ENCODE peak calls at places on chromosomes 3 and 15, in five cellular contexts. One of them, this sample, is unnamed.

GRCh38 chr3:127772273-127772672 is 50.0 kb downstream of the MGLL start:
- DNase-seq in A549: no peak
- DNase-seq in HepG2: no peak
- DNase-seq in K562: no peak
- DNase-seq in GM12878: no peak
- DNase-seq in this sample: no peak

GRCh38 chr15:63331456-63331855 is 50.2 kb downstream of the CA12 start:
- DNase-seq in A549: no peak
- DNase-seq in HepG2: no peak
- DNase-seq in K562: peak; percentile 24
- DNase-seq in GM12878: no peak
- DNase-seq in this sample: no peak

GRCh38 chr15:73858062-73858461 is 15.3 kb upstream of the TBC1D21 start:
- DNase-seq in A549: no peak
- DNase-seq in HepG2: no peak
- DNase-seq in K562: peak; percentile 43
- DNase-seq in GM12878: no peak
- DNase-seq in this sample: no peak

GRCh38 chr15:92277776-92278175 is 115.9 kb upstream of the ST8SIA2 start:
- DNase-seq in A549: peak; percentile 42
- DNase-seq in HepG2: no peak
- DNase-seq in K562: no peak
- DNase-seq in GM12878: no peak
- DNase-seq in this sample: peak; percentile 50

GRCh38 chr3:170356596-170357175 is 829 bp upstream of the SKIL start:
- DNase-seq in A549: peak; percentile 62
- DNase-seq in HepG2: peak; percentile 83
- DNase-seq in K562: peak; percentile 93
- DNase-seq in GM12878: no peak
- DNase-seq in this sample: no peak

GRCh38 chr15:82680200-82681102 is 29.2 kb downstream of the AP3B2 start:
- DNase-seq in A549: peak; percentile 67
- DNase-seq in HepG2: no peak
- DNase-seq in K562: peak; percentile 92
- DNase-seq in GM12878: no peak
- DNase-seq in this sample: peak; percentile 77

GRCh38 chr3:115478359-115478758 is 145.0 kb upstream of the GAP43 start:
- DNase-seq in A549: no peak
- DNase-seq in HepG2: no peak
- DNase-seq in K562: no peak
- DNase-seq in GM12878: no peak
- DNase-seq in this sample: no peak

GRCh38 chr3:49600781-49601180 is 46.5 kb downstream of the BSN start:
- DNase-seq in A549: no peak
- DNase-seq in HepG2: no peak
- DNase-seq in K562: no peak
- DNase-seq in GM12878: no peak
- DNase-seq in this sample: no peak

GRCh38 chr15:60397772-60398445 is at the start of gene ANXA2:
- DNase-seq in A549: peak; percentile 84
- DNase-seq in HepG2: no peak
- DNase-seq in K562: peak; percentile 93
- DNase-seq in GM12878: no peak
- DNase-seq in this sample: peak; percentile 85

GRCh38 chr15:81923561-81924350 is 122.1 kb downstream of the MEX3B start:
- DNase-seq in A549: no peak
- DNase-seq in HepG2: no peak
- DNase-seq in K562: no peak
- DNase-seq in GM12878: no peak
- DNase-seq in this sample: no peak

GRCh38 chr3:138187296-138188012 is at the start of gene ARMC8:
- DNase-seq in A549: peak; percentile 43
- DNase-seq in HepG2: peak; percentile 77
- DNase-seq in K562: no peak
- DNase-seq in GM12878: no peak
- DNase-seq in this sample: peak; percentile 85

GRCh38 chr3:107557743-107558142 is 35.0 kb downstream of the BBX start:
- DNase-seq in A549: no peak
- DNase-seq in HepG2: no peak
- DNase-seq in K562: no peak
- DNase-seq in GM12878: no peak
- DNase-seq in this sample: no peak

GRCh38 chr3:45992820-45993219 is 2.8 kb downstream of the FYCO1 start:
- DNase-seq in A549: no peak
- DNase-seq in HepG2: no peak
- DNase-seq in K562: no peak
- DNase-seq in GM12878: no peak
- DNase-seq in this sample: no peak

GRCh38 chr3:45402138-45402537 is 13.8 kb downstream of the LARS2 start:
- DNase-seq in A549: no peak
- DNase-seq in HepG2: no peak
- DNase-seq in K562: no peak
- DNase-seq in GM12878: no peak
- DNase-seq in this sample: no peak

GRCh38 chr15:60379466-60380274 is 18.1 kb downstream of the ANXA2 start:
- DNase-seq in A549: no peak
- DNase-seq in HepG2: peak; percentile 99
- DNase-seq in K562: no peak
- DNase-seq in GM12878: no peak
- DNase-seq in this sample: no peak

GRCh38 chr3:195893121-195893449 is 15.3 kb downstream of the TNK2 start:
- DNase-seq in A549: no peak
- DNase-seq in HepG2: no peak
- DNase-seq in K562: no peak
- DNase-seq in GM12878: no peak
- DNase-seq in this sample: peak; percentile 61

GRCh38 chr3:128395500-128396125 is 71.1 kb downstream of the DNAJB8 start:
- DNase-seq in A549: no peak
- DNase-seq in HepG2: no peak
- DNase-seq in K562: peak; percentile 47
- DNase-seq in GM12878: no peak
- DNase-seq in this sample: peak; percentile 72

GRCh38 chr3:123444744-123445143 is 4.1 kb downstream of the ADCY5 start:
- DNase-seq in A549: no peak
- DNase-seq in HepG2: no peak
- DNase-seq in K562: no peak
- DNase-seq in GM12878: no peak
- DNase-seq in this sample: no peak

GRCh38 chr3:99562990-99563607 is 75.3 kb upstream of the COL8A1 start:
- DNase-seq in A549: no peak
- DNase-seq in HepG2: no peak
- DNase-seq in K562: no peak
- DNase-seq in GM12878: no peak
- DNase-seq in this sample: no peak

GRCh38 chr3:48118928-48119327 is 69.3 kb downstream of the CDC25A start:
- DNase-seq in A549: no peak
- DNase-seq in HepG2: no peak
- DNase-seq in K562: no peak
- DNase-seq in GM12878: no peak
- DNase-seq in this sample: no peak

GRCh38 chr15:51623386-51623938 is 891 bp upstream of the DMXL2 start:
- DNase-seq in A549: no peak
- DNase-seq in HepG2: no peak
- DNase-seq in K562: peak; percentile 77
- DNase-seq in GM12878: no peak
- DNase-seq in this sample: no peak

GRCh38 chr3:40414270-40414669 is 27.3 kb downstream of the ENTPD3 start:
- DNase-seq in A549: no peak
- DNase-seq in HepG2: no peak
- DNase-seq in K562: no peak
- DNase-seq in GM12878: no peak
- DNase-seq in this sample: no peak

GRCh38 chr3:151859905-151860304 is 13.5 kb upstream of the SUCNR1 start:
- DNase-seq in A549: no peak
- DNase-seq in HepG2: no peak
- DNase-seq in K562: no peak
- DNase-seq in GM12878: no peak
- DNase-seq in this sample: no peak

GRCh38 chr15:46329876-46330275 is 695.0 kb downstream of the SQOR start:
- DNase-seq in A549: no peak
- DNase-seq in HepG2: no peak
- DNase-seq in K562: no peak
- DNase-seq in GM12878: no peak
- DNase-seq in this sample: no peak

GRCh38 chr3:52221141-52221562 is 4.3 kb downstream of the TLR9 start:
- DNase-seq in A549: no peak
- DNase-seq in HepG2: no peak
- DNase-seq in K562: no peak
- DNase-seq in GM12878: no peak
- DNase-seq in this sample: no peak

GRCh38 chr3:52221563-52222318 is 3.7 kb downstream of the TLR9 start:
- DNase-seq in A549: no peak
- DNase-seq in HepG2: no peak
- DNase-seq in K562: no peak
- DNase-seq in GM12878: no peak
- DNase-seq in this sample: no peak

GRCh38 chr3:52220380-52221026 is 4.9 kb downstream of the TLR9 start:
- DNase-seq in A549: peak; percentile 76
- DNase-seq in HepG2: peak; percentile 49
- DNase-seq in K562: peak; percentile 82
- DNase-seq in GM12878: no peak
- DNase-seq in this sample: peak; percentile 93

GRCh38 chr3:52223449-52224408 is 1.7 kb downstream of the TLR9 start:
- DNase-seq in A549: no peak
- DNase-seq in HepG2: no peak
- DNase-seq in K562: no peak
- DNase-seq in GM12878: no peak
- DNase-seq in this sample: no peak

GRCh38 chr3:52222319-52223221 is 2.9 kb downstream of the TLR9 start:
- DNase-seq in A549: no peak
- DNase-seq in HepG2: no peak
- DNase-seq in K562: no peak
- DNase-seq in GM12878: no peak
- DNase-seq in this sample: no peak
- TF ChIP-seq CHD2 in A549: no peak
- TF ChIP-seq CHD2 in HepG2: no peak
- TF ChIP-seq CHD2 in K562: no peak
- TF ChIP-seq CHD2 in GM12878: no peak
- TF ChIP-seq CHD2 in this sample: no peak

GRCh38 chr15:79283252-79284048 is 928 bp downstream of the ANKRD34C start:
- DNase-seq in A549: peak; percentile 42
- DNase-seq in HepG2: no peak
- DNase-seq in K562: peak; percentile 32
- DNase-seq in GM12878: no peak
- DNase-seq in this sample: peak; percentile 69
- TF ChIP-seq SMC3 in A549: no peak
- TF ChIP-seq SMC3 in HepG2: no peak
- TF ChIP-seq SMC3 in K562: no peak
- TF ChIP-seq SMC3 in GM12878: no peak
- TF ChIP-seq SMC3 in this sample: no peak

GRCh38 chr3:173823911-173824460 is 426.4 kb downstream of the NLGN1 start:
- DNase-seq in A549: no peak
- DNase-seq in HepG2: no peak
- DNase-seq in K562: no peak
- DNase-seq in GM12878: no peak
- DNase-seq in this sample: no peak
- TF ChIP-seq CHD2 in A549: no peak
- TF ChIP-seq CHD2 in HepG2: no peak
- TF ChIP-seq CHD2 in K562: no peak
- TF ChIP-seq CHD2 in GM12878: no peak
- TF ChIP-seq CHD2 in this sample: no peak

GRCh38 chr3:106251160-106251892 is 382.5 kb upstream of the CBLB start:
- DNase-seq in A549: no peak
- DNase-seq in HepG2: no peak
- DNase-seq in K562: peak; percentile 2
- DNase-seq in GM12878: no peak
- DNase-seq in this sample: no peak

GRCh38 chr3:106245400-106245799 is 376.6 kb upstream of the CBLB start:
- DNase-seq in A549: no peak
- DNase-seq in HepG2: no peak
- DNase-seq in K562: no peak
- DNase-seq in GM12878: no peak
- DNase-seq in this sample: no peak

GRCh38 chr3:106247902-106248684 is 379.3 kb upstream of the CBLB start:
- DNase-seq in A549: no peak
- DNase-seq in HepG2: no peak
- DNase-seq in K562: no peak
- DNase-seq in GM12878: no peak
- DNase-seq in this sample: no peak

DNA sequence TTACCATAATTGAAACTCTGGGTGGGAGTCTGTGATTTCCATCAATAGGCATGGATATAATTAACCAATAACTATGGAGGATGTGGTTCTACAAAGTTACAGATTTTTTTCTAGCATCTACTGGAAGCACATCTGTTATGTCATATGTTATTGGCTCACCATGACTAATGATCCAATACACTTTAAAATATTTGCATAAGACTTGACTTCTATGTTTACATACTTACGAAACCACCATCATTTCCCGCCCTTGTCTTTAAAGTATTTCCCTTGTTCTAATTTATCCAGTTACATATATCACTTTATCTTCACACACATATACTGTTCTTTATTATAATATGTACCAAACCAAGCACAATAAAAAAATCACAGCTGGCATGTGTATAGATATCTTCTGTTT is 380.3 kb upstream of the CBLB start:
- DNase-seq in A549: no peak
- DNase-seq in HepG2: no peak
- DNase-seq in K562: no peak
- DNase-seq in GM12878: no peak
- DNase-seq in this sample: no peak
- TF ChIP-seq SMC3 in A549: no peak
- TF ChIP-seq SMC3 in HepG2: no peak
- TF ChIP-seq SMC3 in K562: no peak
- TF ChIP-seq SMC3 in GM12878: no peak
- TF ChIP-seq SMC3 in this sample: no peak

GRCh38 chr3:188792788-188793187 is 379.0 kb upstream of the TPRG1 start:
- DNase-seq in A549: no peak
- DNase-seq in HepG2: peak; percentile 9
- DNase-seq in K562: no peak
- DNase-seq in GM12878: no peak
- DNase-seq in this sample: peak; percentile 18
- TF ChIP-seq CHD2 in A549: no peak
- TF ChIP-seq CHD2 in HepG2: no peak
- TF ChIP-seq CHD2 in K562: no peak
- TF ChIP-seq CHD2 in GM12878: no peak
- TF ChIP-seq CHD2 in this sample: no peak